ENCODE peak calls at places on chromosomes 16 and 17, in four cellular contexts. B, K, E and C are unnamed samples.

GRCh38 chr17:37671813-37672544 is 28.7 kb upstream of the DDX52 start:
- DNase-seq in B (peak; percentile 51), K (no peak), E (peak; percentile 88), C (no peak)

GRCh38 chr16:787261-787966 is 767 bp downstream of the RPUSD1 start:
- DNase-seq in B (no peak), K (no peak), E (no peak), C (no peak)

GRCh38 chr17:74768069-74768762 is 7.9 kb downstream of the NAT9 start:
- DNase-seq in B (peak; percentile 51), K (peak; percentile 81), E (no peak), C (no peak)

GRCh38 chr16:9612267-9612666 is 520.8 kb downstream of the HAPSTR1 start:
- DNase-seq in B (no peak), K (no peak), E (no peak), C (peak; percentile 9)

GRCh38 chr17:28216032-28216431 is 103.0 kb upstream of the TMEM97 start:
- DNase-seq in B (no peak), K (no peak), E (no peak), C (no peak)

GRCh38 chr16:75264999-75265910 is 13.8 kb upstream of the BCAR1 start:
- DNase-seq in B (no peak), K (peak; percentile 82), E (no peak), C (no peak)

GRCh38 chr17:81909966-81910839 is 996 bp downstream of the PCYT2 start:
- DNase-seq in B (no peak), K (peak; percentile 68), E (no peak), C (no peak)

GRCh38 chr17:67434061-67434525 is 57.0 kb downstream of the PITPNC1 start:
- DNase-seq in B (peak; percentile 45), K (no peak), E (no peak), C (peak; percentile 81)

GRCh38 chr17:37483311-37484039 is 6.2 kb upstream of the DUSP14 start:
- DNase-seq in B (peak; percentile 86), K (peak; percentile 70), E (peak; percentile 70), C (peak; percentile 8)

GRCh38 chr16:46736695-46737094 is 11.4 kb downstream of the MYLK3 start:
- DNase-seq in B (peak; percentile 43), K (peak; percentile 45), E (no peak), C (no peak)

GRCh38 chr17:18981642-18982424 is 22.7 kb downstream of the FAM83G start:
- DNase-seq in B (peak; percentile 57), K (no peak), E (peak; percentile 38), C (peak; percentile 25)

GRCh38 chr16:26762596-26762995 is 304.1 kb upstream of the C16orf82 start:
- DNase-seq in B (no peak), K (no peak), E (no peak), C (no peak)

GRCh38 chr17:20200016-20200788 is 191.0 kb downstream of the SPECC1 start:
- DNase-seq in B (no peak), K (no peak), E (no peak), C (no peak)

GRCh38 chr17:334974-335481 is 17.6 kb downstream of the RPH3AL start:
- DNase-seq in B (no peak), K (peak; percentile 62), E (no peak), C (no peak)

GRCh38 chr16:57486858-57487834 is 853 bp upstream of the DOK4 start:
- DNase-seq in B (no peak), K (no peak), E (no peak), C (no peak)

GRCh38 chr16:67286441-67287235 is 7.3 kb downstream of the PLEKHG4 start:
- DNase-seq in B (no peak), K (no peak), E (no peak), C (no peak)

GRCh38 chr17:27282054-27282501 is 11.8 kb upstream of the WSB1 start:
- DNase-seq in B (peak; percentile 97), K (no peak), E (peak; percentile 71), C (no peak)

GRCh38 chr17:28057731-28058246 is 15.3 kb downstream of the NLK start:
- DNase-seq in B (no peak), K (no peak), E (no peak), C (no peak)

GRCh38 chr16:85878875-85879274 is 20.1 kb upstream of the IRF8 start:
- DNase-seq in B (peak; percentile 57), K (no peak), E (peak; percentile 38), C (no peak)

GRCh38 chr17:78409191-78409621 is 30.8 kb downstream of the PGS1 start:
- DNase-seq in B (no peak), K (no peak), E (no peak), C (no peak)

GRCh38 chr17:55437165-55437605 is 15.6 kb upstream of the MMD start:
- DNase-seq in B (no peak), K (no peak), E (no peak), C (peak; percentile 98)

GRCh38 chr16:57102888-57103879 is 10.8 kb downstream of the CPNE2 start:
- DNase-seq in B (no peak), K (no peak), E (no peak), C (no peak)

GRCh38 chr16:29678691-29679267 is at the start of gene QPRT:
- DNase-seq in B (peak; percentile 87), K (peak; percentile 75), E (no peak), C (peak; percentile 70)

GRCh38 chr17:76384222-76384986 is at the start of gene SPHK1:
- DNase-seq in B (peak; percentile 93), K (peak; percentile 78), E (no peak), C (peak; percentile 74)

GRCh38 chr16:17467923-17468540 is 2.7 kb downstream of the XYLT1 start:
- DNase-seq in B (peak; percentile 74), K (peak; percentile 94), E (no peak), C (peak; percentile 34)

GRCh38 chr17:81109957-81110356 is 55.4 kb upstream of the PVALEF start:
- DNase-seq in B (peak; percentile 26), K (no peak), E (no peak), C (no peak)

GRCh38 chr16:5228369-5228768 is 130.8 kb upstream of the EEF2KMT start:
- DNase-seq in B (no peak), K (peak; percentile 12), E (no peak), C (no peak)

GRCh38 chr17:82836823-82837357 is 2.9 kb downstream of the ZNF750 start:
- DNase-seq in B (no peak), K (peak; percentile 48), E (no peak), C (no peak)

GRCh38 chr17:5282639-5283217 is 644 bp downstream of the RABEP1 start:
- DNase-seq in B (peak; percentile 11), K (no peak), E (no peak), C (peak; percentile 37)

GRCh38 chr17:42780816-42781638 is 617 bp downstream of the WNK4 start:
- DNase-seq in B (no peak), K (no peak), E (no peak), C (no peak)

GRCh38 chr17:42779304-42779941 is 987 bp upstream of the WNK4 start:
- DNase-seq in B (no peak), K (no peak), E (no peak), C (no peak)

GRCh38 chr17:42781639-42782401 is 1.4 kb downstream of the WNK4 start:
- DNase-seq in B (no peak), K (no peak), E (no peak), C (no peak)

GRCh38 chr17:42778570-42778969 is 1.8 kb upstream of the WNK4 start:
- DNase-seq in B (no peak), K (no peak), E (no peak), C (no peak)

DNA sequence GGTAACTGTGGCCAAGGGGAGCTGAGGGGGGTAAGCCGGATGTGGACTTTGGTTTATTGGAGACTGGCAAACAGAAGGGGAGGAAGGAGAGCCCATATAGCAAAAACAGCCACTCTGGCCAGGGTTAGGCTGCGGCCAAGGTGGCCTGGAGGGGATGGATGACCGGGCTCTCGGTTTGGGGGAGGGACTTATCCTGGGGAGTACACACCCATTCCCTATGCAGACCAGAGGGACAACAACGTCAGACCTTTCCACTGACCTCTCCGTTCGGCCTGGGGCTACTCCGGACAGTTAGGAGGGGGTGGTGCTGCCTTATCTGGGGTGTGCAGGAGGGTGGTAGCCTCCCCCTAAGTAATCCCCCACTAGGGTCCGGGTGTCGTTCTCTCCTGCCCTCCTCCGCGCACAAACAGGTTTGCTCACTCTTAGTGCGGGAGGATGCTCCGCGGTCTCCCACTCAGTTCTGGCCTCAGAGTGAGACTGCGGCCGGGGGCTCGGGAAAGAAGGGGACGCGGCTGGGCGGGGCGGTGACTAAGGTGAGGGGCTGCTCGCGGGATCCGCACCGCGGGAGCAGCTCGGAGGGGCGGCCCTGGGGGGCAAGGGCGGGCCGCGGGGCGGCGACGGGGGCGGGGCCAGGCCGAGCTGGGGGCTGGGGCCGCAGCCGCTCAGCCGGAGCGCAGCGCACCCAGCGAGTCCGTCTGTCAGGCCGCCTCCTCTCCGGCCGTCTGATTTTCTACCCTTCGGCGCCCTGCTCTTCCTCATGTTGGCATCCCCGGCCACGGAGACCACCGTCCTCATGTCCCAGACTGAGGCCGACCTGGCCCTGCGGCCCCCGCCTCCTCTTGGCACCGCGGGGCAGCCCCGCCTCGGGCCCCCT is at the start of gene WNK4:
- DNase-seq in B (peak; percentile 53), K (peak; percentile 57), E (no peak), C (no peak)
- H3K4me3 ChIP-seq in B (peak within 1 kb of the TSS; percentile 50), K (peak within 1 kb of the TSS; percentile 41), E (peak within 1 kb of the TSS; percentile 76), C (peak within 1 kb of the TSS; percentile 43)

DNA sequence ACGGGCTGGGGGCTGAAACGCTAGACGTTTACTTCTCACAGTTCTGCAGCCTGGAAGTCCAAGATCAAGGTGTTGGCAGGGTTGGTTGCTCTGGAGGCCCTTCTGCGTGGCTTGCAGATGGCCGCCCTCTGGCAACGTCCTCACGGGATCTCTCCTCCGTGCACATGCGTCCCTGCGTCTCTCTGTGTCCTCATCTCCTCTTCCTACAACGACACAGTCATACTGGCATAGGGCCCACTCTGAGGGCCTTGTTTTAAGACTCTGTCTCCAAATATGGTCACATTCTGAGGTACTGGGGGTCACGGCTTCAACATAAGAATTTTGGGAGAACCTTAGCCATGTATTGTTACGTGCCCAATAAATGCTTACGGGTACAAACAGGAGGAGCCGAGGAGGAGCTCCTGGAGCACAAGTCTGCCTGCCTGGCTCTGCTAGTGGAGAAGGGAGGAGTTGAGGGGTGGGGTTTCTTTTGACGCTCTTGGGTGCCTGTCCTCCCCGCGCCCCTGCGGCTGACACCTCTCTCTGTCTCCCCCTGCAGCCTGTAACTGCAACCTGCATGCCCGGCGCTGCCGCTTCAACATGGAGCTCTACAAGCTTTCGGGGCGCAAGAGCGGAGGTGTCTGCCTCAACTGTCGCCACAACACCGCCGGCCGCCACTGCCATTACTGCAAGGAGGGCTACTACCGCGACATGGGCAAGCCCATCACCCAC is 141.1 kb downstream of the NTN1 start:
- DNase-seq in B (no peak), K (no peak), E (no peak), C (peak; percentile 20)
- TF ChIP-seq CTCF in B (no peak), K (no peak), E (no peak), C (peak; percentile 40)

GRCh38 chr16:79767597-79768280 is 167.2 kb upstream of the MAF start:
- DNase-seq in B (peak; percentile 51), K (no peak), E (no peak), C (no peak)
- H3K4me3 ChIP-seq in B (no peak overlapping the region), K (peak overlapping the region; percentile 39), E (no peak overlapping the region), C (no peak overlapping the region)

GRCh38 chr16:84735846-84736586 is 36.2 kb downstream of the USP10 start:
- DNase-seq in B (peak; percentile 54), K (no peak), E (no peak), C (no peak)
- TF ChIP-seq CTCF in B (no peak), K (no peak), E (no peak), C (no peak)

GRCh38 chr17:11334493-11334892 is 93.5 kb downstream of the SHISA6 start:
- DNase-seq in B (no peak), K (no peak), E (no peak), C (no peak)

GRCh38 chr17:11331790-11332526 is 90.9 kb downstream of the SHISA6 start:
- DNase-seq in B (no peak), K (no peak), E (no peak), C (peak; percentile 38)

GRCh38 chr17:11332706-11333105 is 91.7 kb downstream of the SHISA6 start:
- DNase-seq in B (no peak), K (no peak), E (no peak), C (no peak)

GRCh38 chr17:11326492-11326891 is 85.5 kb downstream of the SHISA6 start:
- DNase-seq in B (no peak), K (no peak), E (no peak), C (no peak)

GRCh38 chr17:11330871-11331270 is 89.9 kb downstream of the SHISA6 start:
- DNase-seq in B (peak; percentile 1), K (no peak), E (no peak), C (peak; percentile 95)
- H3K4me3 ChIP-seq in B (no peak overlapping the region), K (no peak overlapping the region), E (no peak overlapping the region), C (peak overlapping the region; percentile 14)